ENCODE peak calls at places on chromosomes 7 and 10, in four cellular contexts. X is CD8-positive, alpha-beta memory T cell; G is H7; P is GM23248. E is an unnamed sample.

GRCh38 chr7:1447551-1448244 is 11.6 kb downstream of the MICALL2 start:
- DNase-seq in X (no peak), G (no peak), P (peak), E (no peak)

GRCh38 chr10:91032614-91033248 is 111.8 kb upstream of the ANKRD1 start:
- DNase-seq in X (no peak), G (no peak), P (peak), E (no peak)

GRCh38 chr7:138608292-138608691 is 92.9 kb downstream of the SVOPL start:
- DNase-seq in X (no peak), G (no peak), P (peak), E (peak)

GRCh38 chr10:24884316-24884715 is 68.1 kb downstream of the PRTFDC1 start:
- DNase-seq in X (no peak), G (no peak), P (peak), E (no peak)

GRCh38 chr7:128270799-128271411 is 29.8 kb downstream of the LEP start:
- DNase-seq in X (no peak), G (peak), P (peak), E (no peak)

GRCh38 chr7:80795174-80795573 is 123.7 kb downstream of the SEMA3C start:
- DNase-seq in X (no peak), G (no peak), P (peak), E (no peak)

GRCh38 chr7:53835301-53835700 is 706.9 kb upstream of the VSTM2A start:
- DNase-seq in X (no peak), G (no peak), P (no peak), E (no peak)

GRCh38 chr7:27174077-27175004 is at the start of gene HOXA10:
- DNase-seq in X (peak), G (peak), P (peak), E (no peak)

GRCh38 chr7:155529845-155530244 is 16.5 kb downstream of the CNPY1 start:
- DNase-seq in X (no peak), G (peak), P (no peak), E (no peak)

GRCh38 chr7:24290004-24290641 is 6.1 kb downstream of the NPY start:
- DNase-seq in X (no peak), G (peak), P (peak), E (peak)

GRCh38 chr7:86653919-86654659 is 10.4 kb downstream of the GRM3 start:
- DNase-seq in X (no peak), G (no peak), P (peak), E (no peak)

GRCh38 chr10:12547301-12547771 is 198.0 kb downstream of the CAMK1D start:
- DNase-seq in X (no peak), G (no peak), P (no peak), E (no peak)

GRCh38 chr7:37247881-37248280 is 200.8 kb downstream of the ELMO1 start:
- DNase-seq in X (no peak), G (no peak), P (peak), E (no peak)

GRCh38 chr7:18689535-18689934 is 194.0 kb downstream of the HDAC9 start:
- DNase-seq in X (no peak), G (no peak), P (no peak), E (no peak)

GRCh38 chr10:56880541-56880940 is 519.5 kb upstream of the ZWINT start:
- DNase-seq in X (no peak), G (no peak), P (no peak), E (no peak)

GRCh38 chr7:95324396-95324795 is at the start of gene PON1:
- DNase-seq in X (peak), G (peak), P (no peak), E (no peak)

DNA sequence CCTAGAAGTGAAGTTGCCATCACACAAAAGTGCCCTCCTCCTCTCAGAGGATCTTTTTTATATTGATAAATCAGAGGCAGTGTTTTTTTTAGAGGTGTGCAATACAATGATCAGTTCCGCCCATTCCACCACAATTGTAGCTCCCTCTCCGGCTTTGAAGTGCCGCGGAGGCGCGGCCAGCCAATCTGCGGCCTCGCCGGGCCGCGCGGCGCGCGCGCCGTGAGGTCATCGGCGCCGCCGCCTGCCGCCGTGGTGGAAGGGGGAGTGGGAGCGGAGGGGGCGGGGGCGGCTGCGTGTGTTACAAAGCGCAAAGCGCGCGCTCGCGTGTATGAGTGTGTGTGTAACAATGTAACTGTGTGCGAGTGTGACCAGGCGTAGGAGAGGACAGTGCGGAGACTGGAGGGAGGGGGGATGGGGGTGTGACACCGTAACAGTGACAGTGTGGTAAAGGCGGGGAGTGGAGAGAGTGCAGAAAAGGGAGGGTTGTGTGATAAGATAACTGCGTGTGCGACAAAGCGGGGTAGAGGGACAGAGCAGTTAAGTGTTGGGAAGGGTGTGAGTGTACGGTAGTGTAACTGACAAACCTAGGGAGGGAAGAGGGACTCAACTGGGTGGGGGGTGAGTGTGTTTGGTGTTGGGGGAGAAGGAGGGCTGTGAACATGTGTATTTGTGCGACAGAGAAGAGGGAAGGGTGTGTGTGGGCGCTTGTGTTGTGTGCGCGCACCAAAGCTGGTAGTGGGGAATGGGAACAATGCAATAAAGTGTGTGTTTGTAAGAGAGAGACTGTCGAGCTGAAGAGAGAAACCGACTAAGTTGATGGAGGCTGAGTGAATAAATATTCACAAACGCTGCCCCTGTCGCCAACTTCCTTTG is at the start of gene SP8:
- DNase-seq in X (no peak), G (peak), P (peak), E (no peak)
- H3K4me3 ChIP-seq in X (no peak), G (peak), P (peak), E (no peak)

DNA sequence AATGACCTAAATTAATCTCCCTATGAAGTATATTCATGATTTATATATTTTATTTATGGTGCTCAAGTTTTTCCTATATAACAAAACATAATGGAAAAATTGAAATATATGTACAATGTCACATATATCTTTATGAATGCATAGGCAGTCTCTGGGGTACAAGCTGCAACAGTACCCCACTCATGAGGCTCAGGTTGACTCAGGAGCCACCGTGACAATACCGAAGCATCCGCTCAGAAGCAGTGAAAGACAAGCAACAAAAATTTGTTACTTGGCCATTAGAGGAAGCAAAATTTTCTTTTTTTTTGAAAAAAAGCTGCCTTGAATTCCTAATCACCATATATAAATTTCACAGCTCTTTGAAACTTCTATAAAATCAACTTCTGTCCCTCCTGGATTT is 2.9 kb downstream of the NAMPT start:
- DNase-seq in X (no peak), G (no peak), P (no peak), E (no peak)
- H3K4me3 ChIP-seq in X (no peak), G (no peak), P (no peak), E (peak)

GRCh38 chr10:96642973-96643372 is 56.2 kb upstream of the TM9SF3 start:
- DNase-seq in X (peak), G (peak), P (peak), E (no peak)

GRCh38 chr10:96642530-96642929 is 55.7 kb upstream of the TM9SF3 start:
- DNase-seq in X (no peak), G (no peak), P (no peak), E (no peak)

GRCh38 chr10:96641896-96642295 is 55.1 kb upstream of the TM9SF3 start:
- DNase-seq in X (no peak), G (no peak), P (no peak), E (no peak)

GRCh38 chr10:96643920-96644319 is 57.1 kb upstream of the TM9SF3 start:
- DNase-seq in X (no peak), G (peak), P (no peak), E (no peak)

DNA sequence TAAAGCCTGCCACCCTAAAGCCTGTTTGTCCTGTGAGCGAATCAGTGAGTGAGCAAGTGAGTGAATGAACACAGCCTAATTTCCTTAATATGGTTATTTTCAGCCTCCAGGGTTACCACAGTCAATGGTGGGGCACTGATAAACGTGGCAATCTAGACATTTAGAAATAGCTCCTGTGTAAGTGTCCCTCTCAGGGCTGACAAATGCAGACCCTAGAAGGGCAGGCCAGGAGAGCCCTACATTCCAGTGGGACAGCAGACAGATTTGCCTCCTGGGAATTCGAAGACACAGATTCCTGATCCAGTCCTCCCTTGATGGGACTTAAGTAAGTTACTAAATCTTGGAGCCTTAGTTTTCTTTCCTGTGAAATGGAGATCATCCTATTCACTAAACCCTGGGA is 54.6 kb upstream of the TM9SF3 start:
- DNase-seq in X (no peak), G (no peak), P (no peak), E (no peak)
- H3K4me3 ChIP-seq in X (no peak), G (no peak), P (no peak), E (no peak)

DNA sequence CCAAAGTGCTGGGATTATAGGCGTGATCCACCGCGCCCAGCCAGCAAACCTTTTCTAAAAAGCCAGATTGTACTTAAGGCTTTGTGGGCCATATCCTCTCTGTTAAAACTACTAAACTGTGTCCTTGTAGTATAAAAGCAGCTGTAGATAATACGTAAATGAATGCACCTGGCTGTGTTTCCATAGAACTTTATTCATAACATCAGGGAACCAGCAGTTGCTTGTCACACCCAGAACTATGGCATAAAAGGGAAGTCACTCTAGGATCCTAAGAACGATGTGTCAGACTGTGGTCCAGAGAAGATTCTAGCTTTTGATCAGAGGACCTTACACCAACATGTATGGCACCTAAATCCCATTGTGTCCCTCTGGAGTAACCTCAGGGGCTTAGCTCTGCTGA is 63.0 kb downstream of the DENND2A start:
- DNase-seq in X (no peak), G (no peak), P (no peak), E (no peak)
- H3K4me3 ChIP-seq in X (no peak), G (no peak), P (no peak), E (no peak)

GRCh38 chr7:101166909-101167644 is 1.7 kb upstream of the VGF start:
- DNase-seq in X (no peak), G (peak), P (no peak), E (no peak)

GRCh38 chr7:101168412-101169049 is 3.2 kb upstream of the VGF start:
- DNase-seq in X (no peak), G (peak), P (no peak), E (no peak)

GRCh38 chr7:101166603-101166908 is 1.2 kb upstream of the VGF start:
- DNase-seq in X (no peak), G (peak), P (no peak), E (no peak)

GRCh38 chr7:101169110-101169837 is 3.9 kb upstream of the VGF start:
- DNase-seq in X (no peak), G (peak), P (no peak), E (no peak)

DNA sequence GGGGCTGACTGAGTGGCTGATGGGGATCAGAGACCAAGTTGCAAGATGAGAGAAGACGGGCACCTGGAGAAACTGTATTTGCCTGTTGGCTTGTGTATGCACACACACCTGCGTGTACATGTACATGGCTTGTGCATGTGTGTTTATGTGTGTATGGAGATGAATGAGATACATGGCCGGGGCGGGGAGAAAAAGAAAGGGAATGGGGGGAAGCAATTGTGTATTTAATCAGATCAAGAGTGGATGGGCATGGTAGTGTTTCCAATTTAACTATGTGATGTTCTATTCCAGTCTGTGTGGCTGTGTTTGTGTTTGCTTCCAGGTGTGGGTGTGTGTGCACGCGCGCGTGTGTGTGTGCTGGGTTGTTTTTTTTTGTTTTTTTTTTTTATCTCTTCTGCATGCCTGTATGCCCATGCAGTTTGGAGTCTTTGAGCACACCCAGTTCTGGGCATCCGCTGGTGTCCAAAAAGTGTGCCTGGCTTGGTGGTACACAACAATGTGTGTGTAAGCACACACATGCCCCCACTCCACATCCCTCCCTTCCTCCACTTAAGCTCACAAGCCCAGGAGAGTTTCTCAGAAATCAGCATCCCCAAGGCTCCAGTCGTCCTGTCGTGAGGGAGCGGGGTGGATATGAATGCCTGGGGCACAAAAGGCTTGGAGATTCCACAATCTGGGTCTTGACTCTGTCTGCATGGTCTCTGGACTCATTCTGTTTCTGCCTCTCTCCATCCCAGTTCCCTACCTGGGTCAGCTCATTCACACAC is 2.5 kb upstream of the VGF start:
- DNase-seq in X (no peak), G (no peak), P (no peak), E (no peak)
- H3K4me3 ChIP-seq in X (no peak), G (no peak), P (no peak), E (no peak)

GRCh38 chr7:4745265-4745919 is 30.0 kb upstream of the AP5Z1 start:
- DNase-seq in X (no peak), G (no peak), P (no peak), E (no peak)
- H3K4me3 ChIP-seq in X (peak), G (no peak), P (peak), E (peak)

GRCh38 chr10:131313377-131313776 is 1.9 kb upstream of the TCERG1L start:
- DNase-seq in X (no peak), G (no peak), P (no peak), E (no peak)

GRCh38 chr10:131312261-131312801 is 810 bp upstream of the TCERG1L start:
- DNase-seq in X (no peak), G (peak), P (no peak), E (no peak)

GRCh38 chr10:131310054-131310903 is 1.2 kb downstream of the TCERG1L start:
- DNase-seq in X (no peak), G (peak), P (peak), E (no peak)

GRCh38 chr10:131310904-131311660 is 439 bp downstream of the TCERG1L start:
- DNase-seq in X (no peak), G (peak), P (peak), E (no peak)

GRCh38 chr10:131311661-131312260 is at the start of gene TCERG1L:
- DNase-seq in X (no peak), G (peak), P (no peak), E (no peak)
- H3K4me3 ChIP-seq in X (no peak), G (peak), P (no peak), E (no peak)

GRCh38 chr10:62011558-62011957 is 110.1 kb downstream of the ARID5B start:
- DNase-seq in X (no peak), G (no peak), P (no peak), E (no peak)
- H3K4me3 ChIP-seq in X (no peak), G (no peak), P (no peak), E (no peak)

DNA sequence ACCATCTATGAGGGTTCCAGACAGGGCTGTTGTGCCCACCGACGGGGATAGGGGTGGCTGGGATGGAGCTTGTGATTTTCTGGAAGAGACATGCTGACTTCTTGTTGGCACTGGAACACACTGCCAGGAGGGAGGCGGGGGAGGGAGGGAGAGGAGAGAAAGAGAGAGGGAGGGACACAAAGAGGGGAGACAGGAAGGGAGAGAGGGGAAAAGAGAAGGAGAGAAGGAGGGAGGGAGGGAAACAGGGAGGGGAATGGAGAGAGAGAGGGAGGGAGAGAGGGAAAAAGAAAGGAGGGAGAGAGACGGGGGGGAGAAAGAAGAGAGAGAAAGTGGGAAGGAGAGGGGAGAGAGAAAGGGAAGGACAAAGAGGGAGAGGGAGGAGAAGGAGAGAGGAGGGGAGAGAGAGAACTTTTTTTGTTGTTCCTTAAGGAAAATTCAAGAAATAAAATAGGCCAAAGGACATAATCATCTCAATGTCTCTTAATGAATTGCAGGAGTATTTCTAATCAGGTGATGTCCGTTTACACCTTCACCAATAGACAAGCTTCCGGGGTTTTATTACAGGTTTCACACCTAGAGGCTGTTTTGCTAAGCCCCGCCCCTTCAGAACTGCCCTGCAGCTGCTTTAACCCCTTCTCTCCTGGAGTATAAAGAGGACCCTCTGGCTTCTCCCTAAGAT is 82.2 kb upstream of the GTF2IRD1 start:
- DNase-seq in X (no peak), G (peak), P (no peak), E (no peak)
- H3K4me3 ChIP-seq in X (no peak), G (peak), P (no peak), E (no peak)